ENCODE peak calls at places on chromosomes 3 and 15, in five cellular contexts. N is lower lobe of right lung, U is heart left ventricle, B is foreskin keratinocyte, S is mesendoderm. P is an unnamed sample.

GRCh38 chr3:120567370-120568197 is 28.6 kb upstream of the NDUFB4 start:
- DNase-seq in N (no peak), U (no peak), B (no peak), S (peak), P (no peak)

GRCh38 chr15:84715442-84716035 is 400 bp downstream of the SEC11A start:
- DNase-seq in N (no peak), U (no peak), B (peak), S (peak), P (peak)

GRCh38 chr3:194133661-194134230 is 2.2 kb upstream of the HES1 start:
- DNase-seq in N (peak), U (peak), B (no peak), S (peak), P (no peak)

GRCh38 chr3:77693147-77693546 is 653.2 kb downstream of the ROBO2 start:
- DNase-seq in N (no peak), U (no peak), B (peak), S (no peak), P (no peak)

GRCh38 chr3:71022552-71023335 is 560.8 kb downstream of the FOXP1 start:
- DNase-seq in N (no peak), U (no peak), B (peak), S (peak), P (no peak)

GRCh38 chr3:148998297-148998696 is 7.0 kb downstream of the GYG1 start:
- DNase-seq in N (no peak), U (no peak), B (no peak), S (no peak), P (no peak)

GRCh38 chr3:164806188-164806587 is 272.1 kb downstream of the SI start:
- DNase-seq in N (no peak), U (no peak), B (no peak), S (peak), P (no peak)

GRCh38 chr15:57647791-57648130 is 56.1 kb downstream of the MYZAP start:
- DNase-seq in N (no peak), U (no peak), B (peak), S (peak), P (no peak)

GRCh38 chr15:91942676-91943417 is 89.3 kb downstream of the SLCO3A1 start:
- DNase-seq in N (peak), U (peak), B (peak), S (no peak), P (no peak)

GRCh38 chr3:73563896-73564582 is 60.7 kb downstream of the PDZRN3 start:
- DNase-seq in N (no peak), U (no peak), B (peak), S (no peak), P (no peak)

GRCh38 chr3:185069023-185069422 is 83.8 kb downstream of the C3orf70 start:
- DNase-seq in N (no peak), U (no peak), B (no peak), S (no peak), P (no peak)

GRCh38 chr15:70439304-70439877 is 324.0 kb downstream of the UACA start:
- DNase-seq in N (no peak), U (no peak), B (no peak), S (no peak), P (no peak)
- H3K27ac ChIP-seq in N (no peak), U (no peak), B (no peak), S (no peak), P (no peak)

GRCh38 chr3:52539010-52539653 is 2.7 kb downstream of the UQCC5 start:
- DNase-seq in N (no peak), U (no peak), B (no peak), S (no peak), P (no peak)
- H3K27ac ChIP-seq in N (no peak), U (no peak), B (no peak), S (no peak), P (no peak)

DNA sequence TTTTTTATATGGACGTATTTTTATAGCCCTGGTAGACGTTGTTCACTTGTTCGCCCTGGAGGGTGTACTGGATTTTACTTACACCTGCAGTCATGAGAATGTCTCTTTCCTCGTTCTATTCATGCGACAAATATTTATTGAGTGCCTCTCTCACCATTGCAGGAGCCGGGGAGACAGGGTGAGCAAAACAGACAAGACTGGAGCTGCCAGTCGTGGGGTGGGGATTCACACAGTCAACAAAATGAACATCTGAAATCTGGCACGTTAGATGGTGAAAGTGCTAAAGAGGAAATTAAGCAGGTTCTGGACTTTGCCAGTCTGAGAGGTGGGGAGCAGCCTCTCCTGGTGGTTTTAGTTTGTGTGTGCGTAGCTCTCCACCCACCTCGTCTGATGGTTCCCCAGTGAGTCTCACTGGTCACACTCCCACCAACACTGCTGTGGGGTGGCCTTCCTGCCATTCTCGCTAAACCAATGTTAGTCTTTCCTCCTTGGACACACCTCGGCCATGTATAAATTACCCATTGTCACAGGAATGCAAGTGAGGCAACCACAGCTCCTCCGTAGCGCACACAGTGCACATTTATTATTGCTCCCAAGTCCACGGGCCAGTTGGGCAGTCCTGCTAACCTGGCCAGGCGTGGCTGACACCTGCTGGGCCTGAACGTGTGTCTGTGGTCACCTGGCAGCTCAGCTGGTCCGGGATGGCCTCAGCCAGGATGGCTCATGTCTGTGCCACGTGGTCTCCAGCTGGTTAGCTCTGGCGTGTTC is 31.5 kb downstream of the FBLN2 start:
- DNase-seq in N (no peak), U (no peak), B (peak), S (no peak), P (peak)
- H3K27ac ChIP-seq in N (no peak), U (no peak), B (peak), S (no peak), P (no peak)

GRCh38 chr3:27666708-27667107 is 55.4 kb downstream of the EOMES start:
- DNase-seq in N (peak), U (peak), B (no peak), S (peak), P (peak)
- H3K27ac ChIP-seq in N (peak), U (no peak), B (no peak), S (no peak), P (peak)